ENCODE peak calls at places on chromosome 10, in nine cellular contexts. Z is activated CD8-positive, alpha-beta T cell treated with anti-CD3 and anti-CD28 coated beads, Interleukin-2, amount 10 ng/mL, durations not matched to agents 7 days and 5 days; T is COR-L47; U is upper lobe of left lung; J is ecto neural progenitor cell; W is transverse colon; H is stimulated activated CD8-positive, alpha-beta memory T cell treated with anti-CD3 and anti-CD28 coated beads, Interleukin-7, amount 100 ng/mL, for 1 hour; B is GM18507; F is T-helper 2 cell. C is an unnamed sample.
A peak's percentile ranks its signal among the peaks of the same experiment; 100 is the strongest.

GRCh38 chr10:125102216-125102615 is 58.1 kb downstream of the CTBP2 start:
- DNase-seq in Z (no peak), T (no peak), U (no peak), J (no peak), W (peak; percentile 32), H (no peak), B (no peak), F (no peak), C (no peak)

GRCh38 chr10:10830316-10831061 is 187.2 kb upstream of the CELF2 start:
- DNase-seq in Z (no peak), T (no peak), U (no peak), J (no peak), W (no peak), H (no peak), B (no peak), F (no peak), C (no peak)

GRCh38 chr10:93309062-93309461 is 173.1 kb downstream of the MYOF start:
- DNase-seq in Z (no peak), T (no peak), U (no peak), J (no peak), W (no peak), H (no peak), B (no peak), F (no peak), C (no peak)

GRCh38 chr10:80485410-80486135 is 31.5 kb downstream of the TSPAN14 start:
- DNase-seq in Z (no peak), T (no peak), U (no peak), J (no peak), W (peak; percentile 8), H (no peak), B (no peak), F (no peak), C (no peak)

GRCh38 chr10:1152386-1153252 is 96.4 kb downstream of the WDR37 start:
- DNase-seq in Z (no peak), T (no peak), U (peak; percentile 51), J (peak; percentile 31), W (no peak), H (no peak), B (no peak), F (no peak), C (peak; percentile 74)

GRCh38 chr10:16967000-16967865 is 150.0 kb upstream of the RSU1 start:
- DNase-seq in Z (no peak), T (no peak), U (no peak), J (no peak), W (no peak), H (no peak), B (no peak), F (no peak), C (no peak)

GRCh38 chr10:91340613-91341362 is 69.4 kb upstream of the HECTD2 start:
- DNase-seq in Z (no peak), T (peak; percentile 54), U (no peak), J (no peak), W (no peak), H (no peak), B (no peak), F (no peak), C (no peak)

GRCh38 chr10:35413985-35414861 is 77.9 kb downstream of the CCNY start:
- DNase-seq in Z (no peak), T (no peak), U (no peak), J (no peak), W (no peak), H (no peak), B (no peak), F (peak; percentile 26), C (no peak)

GRCh38 chr10:78407009-78407711 is 373.5 kb downstream of the RPS24 start:
- DNase-seq in Z (peak; percentile 64), T (peak; percentile 76), U (peak; percentile 75), J (peak; percentile 96), W (peak; percentile 85), H (peak; percentile 27), B (peak; percentile 26), F (no peak), C (no peak)

GRCh38 chr10:31770307-31770902 is 158.2 kb downstream of the ARHGAP12 start:
- DNase-seq in Z (peak; percentile 58), T (no peak), U (no peak), J (no peak), W (peak; percentile 55), H (peak; percentile 38), B (peak; percentile 60), F (peak; percentile 27), C (peak; percentile 87)

GRCh38 chr10:43274011-43274410 is 7.1 kb upstream of the RASGEF1A start:
- DNase-seq in Z (no peak), T (no peak), U (no peak), J (peak; percentile 27), W (no peak), H (no peak), B (no peak), F (no peak), C (no peak)

GRCh38 chr10:68296833-68297232 is 35.0 kb upstream of the HNRNPH3 start:
- DNase-seq in Z (no peak), T (no peak), U (no peak), J (no peak), W (no peak), H (no peak), B (no peak), F (no peak), C (no peak)

GRCh38 chr10:89589091-89589725 is 53.8 kb upstream of the SLC16A12 start:
- DNase-seq in Z (no peak), T (no peak), U (no peak), J (no peak), W (no peak), H (no peak), B (no peak), F (no peak), C (no peak)

C was measured in esophagus muscularis mucosa.